ENCODE peak calls at places on chromosomes 4 and X, in ten cellular contexts. C is left colon; I is RPMI8226; N is RWPE2; L is stimulated activated CD8-positive, alpha-beta memory T cell treated with anti-CD3 and anti-CD28 coated beads, Interleukin-12 subunit alpha, Interleukin-12 subunit beta, amount 100 ng/mL, for 4 hours; P is GOT3; Y is IMR-90; U is fibroblast of lung; A is NCI-H1417; R is A549. Q is an unnamed sample.

GRCh38 chr4:93865650-93866049 is 37.1 kb downstream of the ATOH1 start:
- DNase-seq in C (no peak), I (no peak), N (no peak), L (no peak), P (no peak), Y (no peak), U (no peak), A (no peak), R (no peak), Q (no peak)

GRCh38 chrX:39955621-39956020 is 142.1 kb downstream of the BCOR start:
- DNase-seq in C (no peak), I (no peak), N (no peak), L (no peak), P (no peak), Y (no peak), U (no peak), A (no peak), R (no peak), Q (no peak)

GRCh38 chr4:70544279-70544870 is 26.0 kb downstream of the AMTN start:
- DNase-seq in C (no peak), I (peak), N (no peak), L (no peak), P (no peak), Y (peak), U (peak), A (peak), R (no peak), Q (no peak)

GRCh38 chr4:70277121-70277520 is 34.7 kb downstream of the CSN3 start:
- DNase-seq in C (no peak), I (no peak), N (no peak), L (no peak), P (no peak), Y (no peak), U (no peak), A (no peak), R (no peak), Q (no peak)

GRCh38 chr4:169791527-169792156 is 33.9 kb upstream of the HPF1 start:
- DNase-seq in C (peak), I (peak), N (peak), L (no peak), P (no peak), Y (peak), U (peak), A (peak), R (peak), Q (peak)

GRCh38 chrX:31098081-31098480 is 26.2 kb upstream of the FTHL17 start:
- DNase-seq in C (no peak), I (no peak), N (no peak), L (no peak), P (no peak), Y (no peak), U (no peak), A (no peak), R (no peak), Q (no peak)

GRCh38 chrX:40154229-40154852 is 56.6 kb upstream of the BCOR start:
- DNase-seq in C (peak), I (peak), N (no peak), L (no peak), P (no peak), Y (no peak), U (no peak), A (peak), R (peak), Q (peak)

GRCh38 chr4:23882976-23883531 is 6.8 kb downstream of the PPARGC1A start:
- DNase-seq in C (no peak), I (no peak), N (no peak), L (no peak), P (no peak), Y (no peak), U (peak), A (no peak), R (no peak), Q (no peak)

GRCh38 chrX:55119712-55120111 is 30.9 kb downstream of the PAGE2 start:
- DNase-seq in C (no peak), I (no peak), N (no peak), L (no peak), P (no peak), Y (peak), U (peak), A (no peak), R (no peak), Q (no peak)

GRCh38 chr4:4430492-4431195 is 43.7 kb downstream of the NSG1 start:
- DNase-seq in C (peak), I (peak), N (no peak), L (no peak), P (no peak), Y (peak), U (peak), A (peak), R (peak), Q (no peak)

GRCh38 chr4:109472343-109472761 is 38.7 kb downstream of the SEC24B start:
- DNase-seq in C (no peak), I (no peak), N (no peak), L (no peak), P (no peak), Y (peak), U (peak), A (no peak), R (no peak), Q (no peak)